ENCODE peak calls at places on chromosomes 5 and 9, in four cellular contexts. M, Q, T and R are unnamed samples.

GRCh38 chr5:139645495-139645871 is 2.7 kb upstream of the CXXC5 start:
- DNase-seq in M (no peak), Q (no peak), T (no peak), R (no peak)

GRCh38 chr5:157739388-157740045 is 4.0 kb upstream of the LSM11 start:
- DNase-seq in M (no peak), Q (no peak), T (no peak), R (no peak)

GRCh38 chr9:89892920-89893319 is 288.1 kb downstream of the GADD45G start:
- DNase-seq in M (no peak), Q (no peak), T (no peak), R (no peak)

GRCh38 chr9:108634164-108634563 is 221.6 kb downstream of the ACTL7B start:
- DNase-seq in M (no peak), Q (no peak), T (no peak), R (no peak)

GRCh38 chr5:134247825-134248224 is 22.0 kb upstream of the PPP2CA start:
- DNase-seq in M (no peak), Q (no peak), T (no peak), R (no peak)

GRCh38 chr5:56649569-56649968 is 165.8 kb upstream of the MAP3K1 start:
- DNase-seq in M (no peak), Q (no peak), T (no peak), R (no peak)

GRCh38 chr9:16705121-16705604 is 165.3 kb downstream of the BNC2 start:
- DNase-seq in M (no peak), Q (no peak), T (peak; percentile 70), R (peak; percentile 88)

GRCh38 chr5:155872801-155873200 is 454.2 kb upstream of the SGCD start:
- DNase-seq in M (no peak), Q (no peak), T (no peak), R (no peak)

GRCh38 chr5:90746119-90746518 is 187.5 kb downstream of the ADGRV1 start:
- DNase-seq in M (no peak), Q (no peak), T (no peak), R (no peak)

GRCh38 chr9:14899042-14899814 is 11.0 kb downstream of the FREM1 start:
- DNase-seq in M (no peak), Q (no peak), T (no peak), R (no peak)

GRCh38 chr5:125411163-125412050 is 665.0 kb upstream of the ZNF608 start:
- DNase-seq in M (peak; percentile 50), Q (no peak), T (no peak), R (no peak)

GRCh38 chr9:70466976-70467551 is 52.6 kb upstream of the KLF9 start:
- DNase-seq in M (no peak), Q (no peak), T (no peak), R (no peak)

GRCh38 chr5:395156-395920 is 47.6 kb upstream of the EXOC3 start:
- DNase-seq in M (no peak), Q (no peak), T (no peak), R (no peak)

GRCh38 chr5:56233230-56233629 is at the start of gene ANKRD55:
- DNase-seq in M (no peak), Q (no peak), T (no peak), R (no peak)

GRCh38 chr9:95012902-95013301 is 286.4 kb downstream of the AOPEP start:
- DNase-seq in M (no peak), Q (no peak), T (no peak), R (no peak)

GRCh38 chr5:35306716-35307365 is 76.6 kb upstream of the PRLR start:
- DNase-seq in M (no peak), Q (no peak), T (no peak), R (no peak)

GRCh38 chr5:95728494-95729114 is 2.5 kb upstream of the RHOBTB3 start:
- DNase-seq in M (no peak), Q (no peak), T (no peak), R (no peak)

GRCh38 chr9:120925535-120926396 is 830 bp downstream of the TRAF1 start:
- DNase-seq in M (peak; percentile 86), Q (no peak), T (no peak), R (no peak)

GRCh38 chr5:101142102-101142501 is 239.0 kb upstream of the ST8SIA4 start:
- DNase-seq in M (no peak), Q (no peak), T (no peak), R (no peak)

GRCh38 chr9:129036923-129037766 is 719 bp downstream of the MIGA2 start:
- DNase-seq in M (no peak), Q (no peak), T (no peak), R (no peak)

GRCh38 chr5:126544087-126544740 is 50.8 kb downstream of the ALDH7A1 start:
- DNase-seq in M (no peak), Q (peak; percentile 58), T (no peak), R (no peak)

GRCh38 chr5:133801955-133802751 is 166.3 kb downstream of the C5orf15 start:
- DNase-seq in M (no peak), Q (no peak), T (no peak), R (no peak)

GRCh38 chr9:68905129-68905528 is 108.8 kb downstream of the PRKACG start:
- DNase-seq in M (no peak), Q (no peak), T (no peak), R (no peak)

GRCh38 chr5:23468658-23469057 is 38.8 kb upstream of the PRDM9 start:
- DNase-seq in M (no peak), Q (no peak), T (no peak), R (no peak)

DNA sequence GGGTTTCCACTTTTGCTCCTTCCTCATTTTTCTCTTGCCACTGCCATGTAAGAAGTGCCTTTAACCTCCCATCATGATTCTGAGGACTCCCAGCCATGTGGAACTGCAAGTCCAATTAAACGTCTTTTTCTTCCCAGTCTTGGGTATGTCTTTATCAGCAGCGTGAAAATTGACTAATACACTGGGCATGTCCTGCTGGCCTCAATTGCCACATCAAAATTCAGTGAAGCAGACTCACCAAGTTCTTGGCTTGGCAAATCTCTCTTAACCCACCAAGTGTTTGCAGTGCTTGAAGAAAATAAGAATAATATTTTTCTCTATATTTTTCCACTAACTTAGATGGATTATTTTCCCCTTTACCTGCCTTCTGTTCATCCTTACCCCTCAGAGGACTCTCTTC is 212.0 kb downstream of the BRINP1 start:
- DNase-seq in M (no peak), Q (no peak), T (no peak), R (no peak)
- TF ChIP-seq SUZ12 in M (no peak), Q (no peak), T (no peak), R (no peak)

GRCh38 chr5:12910611-12911010 is 1006.4 kb upstream of the CTNND2 start:
- DNase-seq in M (no peak), Q (no peak), T (no peak), R (no peak)
- TF ChIP-seq YY1 in M (no peak), Q (no peak), T (no peak), R (no peak)

DNA sequence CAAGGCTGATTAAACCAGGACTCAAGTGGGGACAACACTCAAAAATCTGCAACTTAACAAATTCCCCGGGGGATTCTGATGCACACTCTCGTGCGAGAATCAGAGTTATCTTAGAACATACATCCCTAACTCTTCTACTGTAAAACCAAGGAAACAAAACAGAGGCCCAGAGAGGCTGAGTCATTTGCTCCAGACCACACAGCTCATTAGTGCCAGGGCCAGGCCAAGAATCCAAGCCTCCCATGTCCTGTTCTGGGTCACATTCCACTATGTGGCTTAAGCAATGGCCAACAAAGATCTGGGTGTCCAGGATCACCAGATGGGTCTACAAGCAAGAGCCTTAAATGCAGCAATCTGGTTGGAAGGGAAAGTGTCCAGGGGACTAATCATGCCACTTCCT is 165.9 kb downstream of the ADAMTS12 start:
- DNase-seq in M (no peak), Q (no peak), T (no peak), R (no peak)
- TF ChIP-seq SUZ12 in M (no peak), Q (no peak), T (no peak), R (no peak)

GRCh38 chr9:124894741-124895170 is 32.8 kb downstream of the ARPC5L start:
- DNase-seq in M (no peak), Q (peak; percentile 12), T (no peak), R (peak; percentile 44)
- TF ChIP-seq YY1 in M (no peak), Q (no peak), T (no peak), R (no peak)

GRCh38 chr5:110736763-110737162 is 2.0 kb upstream of the SLC25A46 start:
- DNase-seq in M (no peak), Q (no peak), T (no peak), R (no peak)
- TF ChIP-seq SUZ12 in M (no peak), Q (no peak), T (no peak), R (no peak)

DNA sequence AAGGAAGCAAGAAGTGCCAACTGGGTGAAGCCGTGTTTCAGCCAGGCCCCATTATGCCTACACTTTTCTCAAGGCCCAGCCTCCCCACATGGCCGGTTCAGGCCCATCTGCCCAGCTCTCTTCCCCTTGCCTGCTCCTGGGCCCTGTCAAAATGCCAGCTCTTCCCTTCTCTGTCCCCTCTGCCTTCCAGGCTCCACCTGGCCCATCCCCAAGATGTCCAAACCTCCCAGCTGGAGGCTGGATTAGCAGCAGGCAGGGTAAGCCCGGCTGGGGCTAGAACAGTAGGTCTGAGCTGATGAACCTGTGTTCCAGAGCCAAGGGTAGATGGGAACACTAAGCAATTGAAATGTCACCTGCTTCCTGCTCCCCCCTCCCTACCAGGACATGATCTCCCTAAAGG is 64.1 kb upstream of the HSPA9 start:
- DNase-seq in M (no peak), Q (no peak), T (no peak), R (no peak)
- TF ChIP-seq YY1 in M (no peak), Q (no peak), T (no peak), R (no peak)

GRCh38 chr9:137071282-137071681 is 925 bp upstream of the SAPCD2 start:
- DNase-seq in M (no peak), Q (no peak), T (no peak), R (no peak)

GRCh38 chr9:137070201-137070905 is at the start of gene SAPCD2:
- DNase-seq in M (no peak), Q (peak; percentile 88), T (peak; percentile 75), R (peak; percentile 80)

GRCh38 chr9:137068539-137069507 is 1.5 kb downstream of the SAPCD2 start:
- DNase-seq in M (no peak), Q (no peak), T (no peak), R (no peak)

GRCh38 chr9:137069508-137070071 is 767 bp downstream of the SAPCD2 start:
- DNase-seq in M (no peak), Q (no peak), T (no peak), R (no peak)

DNA sequence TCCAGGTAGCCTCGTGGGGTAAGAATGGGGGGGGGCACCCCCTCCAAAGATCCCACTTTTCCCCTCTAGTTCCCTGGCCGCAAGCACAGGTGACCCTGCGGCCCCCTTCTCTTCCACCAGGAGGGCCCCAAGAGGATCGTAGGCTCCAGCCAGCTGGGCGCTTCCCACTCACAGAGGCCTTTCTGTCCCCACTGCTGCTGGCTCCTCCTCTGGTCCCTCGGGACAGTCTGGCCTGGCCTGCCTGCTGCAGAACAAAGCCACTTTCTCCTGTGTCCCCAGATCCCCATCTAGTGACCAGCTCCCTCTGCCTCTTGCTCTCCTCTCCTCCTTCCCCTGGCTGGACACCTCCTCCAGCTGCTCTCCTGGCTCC is 534 bp upstream of the SAPCD2 start:
- DNase-seq in M (no peak), Q (peak; percentile 64), T (no peak), R (no peak)
- TF ChIP-seq SUZ12 in M (no peak), Q (no peak), T (no peak), R (no peak)